ENCODE peak calls at places on chromosome X, in nine cellular contexts. One of them, this sample, is unnamed.

GRCh38 chrX:110846071-110846470 is 50.5 kb upstream of the CHRDL1 start:
- DNase-seq in substantia nigra: no peak
- DNase-seq in CD8-positive, alpha-beta T cell: no peak
- DNase-seq in AG09309: no peak
- DNase-seq in OCI-LY7: no peak
- DNase-seq in NCI-H510A treated with DMSO at 0.1 percent for 48 hours: no peak
- DNase-seq in H7: no peak
- DNase-seq in NAMALWA: no peak
- DNase-seq in CD8-positive, alpha-beta memory T cell: no peak
- DNase-seq in this sample: no peak

GRCh38 chrX:147890766-147891165 is 21.0 kb upstream of the FMR1 start:
- DNase-seq in substantia nigra: no peak
- DNase-seq in CD8-positive, alpha-beta T cell: no peak
- DNase-seq in AG09309: no peak
- DNase-seq in OCI-LY7: no peak
- DNase-seq in NCI-H510A treated with DMSO at 0.1 percent for 48 hours: no peak
- DNase-seq in H7: no peak
- DNase-seq in NAMALWA: no peak
- DNase-seq in CD8-positive, alpha-beta memory T cell: no peak
- DNase-seq in this sample: no peak

GRCh38 chrX:44785652-44786051 is 58.2 kb upstream of the DUSP21 start:
- DNase-seq in substantia nigra: no peak
- DNase-seq in CD8-positive, alpha-beta T cell: no peak
- DNase-seq in AG09309: peak; percentile 48
- DNase-seq in OCI-LY7: no peak
- DNase-seq in NCI-H510A treated with DMSO at 0.1 percent for 48 hours: no peak
- DNase-seq in H7: no peak
- DNase-seq in NAMALWA: no peak
- DNase-seq in CD8-positive, alpha-beta memory T cell: no peak
- DNase-seq in this sample: no peak

GRCh38 chrX:136778020-136778419 is 2.7 kb downstream of the ARHGEF6 start:
- DNase-seq in substantia nigra: no peak
- DNase-seq in CD8-positive, alpha-beta T cell: no peak
- DNase-seq in AG09309: no peak
- DNase-seq in OCI-LY7: no peak
- DNase-seq in NCI-H510A treated with DMSO at 0.1 percent for 48 hours: no peak
- DNase-seq in H7: no peak
- DNase-seq in NAMALWA: no peak
- DNase-seq in CD8-positive, alpha-beta memory T cell: no peak
- DNase-seq in this sample: no peak

GRCh38 chrX:14591976-14592375 is 62.6 kb downstream of the GLRA2 start:
- DNase-seq in substantia nigra: no peak
- DNase-seq in CD8-positive, alpha-beta T cell: no peak
- DNase-seq in AG09309: no peak
- DNase-seq in OCI-LY7: no peak
- DNase-seq in NCI-H510A treated with DMSO at 0.1 percent for 48 hours: no peak
- DNase-seq in H7: no peak
- DNase-seq in NAMALWA: no peak
- DNase-seq in CD8-positive, alpha-beta memory T cell: no peak
- DNase-seq in this sample: no peak

GRCh38 chrX:21383546-21383945 is 9.3 kb downstream of the CNKSR2 start:
- DNase-seq in substantia nigra: no peak
- DNase-seq in CD8-positive, alpha-beta T cell: no peak
- DNase-seq in AG09309: no peak
- DNase-seq in OCI-LY7: no peak
- DNase-seq in NCI-H510A treated with DMSO at 0.1 percent for 48 hours: no peak
- DNase-seq in H7: no peak
- DNase-seq in NAMALWA: no peak
- DNase-seq in CD8-positive, alpha-beta memory T cell: no peak
- DNase-seq in this sample: no peak

GRCh38 chrX:10722804-10723364 is 102.5 kb upstream of the MID1 start:
- DNase-seq in substantia nigra: peak; percentile 39
- DNase-seq in CD8-positive, alpha-beta T cell: no peak
- DNase-seq in AG09309: peak; percentile 40
- DNase-seq in OCI-LY7: peak; percentile 21
- DNase-seq in NCI-H510A treated with DMSO at 0.1 percent for 48 hours: peak; percentile 22
- DNase-seq in H7: peak; percentile 78
- DNase-seq in NAMALWA: peak; percentile 54
- DNase-seq in CD8-positive, alpha-beta memory T cell: no peak
- DNase-seq in this sample: peak; percentile 79

GRCh38 chrX:73916931-73917657 is 354.1 kb downstream of the CHIC1 start:
- DNase-seq in substantia nigra: no peak
- DNase-seq in CD8-positive, alpha-beta T cell: no peak
- DNase-seq in AG09309: peak; percentile 75
- DNase-seq in OCI-LY7: no peak
- DNase-seq in NCI-H510A treated with DMSO at 0.1 percent for 48 hours: no peak
- DNase-seq in H7: peak; percentile 32
- DNase-seq in NAMALWA: no peak
- DNase-seq in CD8-positive, alpha-beta memory T cell: no peak
- DNase-seq in this sample: no peak

GRCh38 chrX:13208281-13208935 is 111.4 kb downstream of the ATXN3L start:
- DNase-seq in substantia nigra: no peak
- DNase-seq in CD8-positive, alpha-beta T cell: no peak
- DNase-seq in AG09309: no peak
- DNase-seq in OCI-LY7: no peak
- DNase-seq in NCI-H510A treated with DMSO at 0.1 percent for 48 hours: no peak
- DNase-seq in H7: no peak
- DNase-seq in NAMALWA: no peak
- DNase-seq in CD8-positive, alpha-beta memory T cell: no peak
- DNase-seq in this sample: no peak

GRCh38 chrX:107204063-107204605 is 2.1 kb downstream of the NUP62CL start:
- DNase-seq in substantia nigra: no peak
- DNase-seq in CD8-positive, alpha-beta T cell: no peak
- DNase-seq in AG09309: no peak
- DNase-seq in OCI-LY7: no peak
- DNase-seq in NCI-H510A treated with DMSO at 0.1 percent for 48 hours: no peak
- DNase-seq in H7: no peak
- DNase-seq in NAMALWA: no peak
- DNase-seq in CD8-positive, alpha-beta memory T cell: no peak
- DNase-seq in this sample: no peak

GRCh38 chrX:155065035-155065734 is 5.8 kb downstream of the CMC4 start:
- DNase-seq in substantia nigra: no peak
- DNase-seq in CD8-positive, alpha-beta T cell: no peak
- DNase-seq in AG09309: peak; percentile 16
- DNase-seq in OCI-LY7: no peak
- DNase-seq in NCI-H510A treated with DMSO at 0.1 percent for 48 hours: no peak
- DNase-seq in H7: no peak
- DNase-seq in NAMALWA: no peak
- DNase-seq in CD8-positive, alpha-beta memory T cell: no peak
- DNase-seq in this sample: no peak

GRCh38 chrX:13013353-13014110 is 30.9 kb downstream of the FAM9C start:
- DNase-seq in substantia nigra: no peak
- DNase-seq in CD8-positive, alpha-beta T cell: no peak
- DNase-seq in AG09309: no peak
- DNase-seq in OCI-LY7: peak; percentile 72
- DNase-seq in NCI-H510A treated with DMSO at 0.1 percent for 48 hours: peak; percentile 28
- DNase-seq in H7: no peak
- DNase-seq in NAMALWA: peak; percentile 59
- DNase-seq in CD8-positive, alpha-beta memory T cell: no peak
- DNase-seq in this sample: no peak

GRCh38 chrX:71532078-71532752 is 689 bp upstream of the OGT start:
- DNase-seq in substantia nigra: no peak
- DNase-seq in CD8-positive, alpha-beta T cell: peak; percentile 31
- DNase-seq in AG09309: no peak
- DNase-seq in OCI-LY7: peak; percentile 45
- DNase-seq in NCI-H510A treated with DMSO at 0.1 percent for 48 hours: peak; percentile 8
- DNase-seq in H7: no peak
- DNase-seq in NAMALWA: peak; percentile 70
- DNase-seq in CD8-positive, alpha-beta memory T cell: peak; percentile 46
- DNase-seq in this sample: no peak

GRCh38 chrX:40012800-40013682 is 84.7 kb downstream of the BCOR start:
- DNase-seq in substantia nigra: peak; percentile 12
- DNase-seq in CD8-positive, alpha-beta T cell: no peak
- DNase-seq in AG09309: no peak
- DNase-seq in OCI-LY7: peak; percentile 77
- DNase-seq in NCI-H510A treated with DMSO at 0.1 percent for 48 hours: peak; percentile 81
- DNase-seq in H7: peak; percentile 79
- DNase-seq in NAMALWA: peak; percentile 43
- DNase-seq in CD8-positive, alpha-beta memory T cell: no peak
- DNase-seq in this sample: peak; percentile 28

GRCh38 chrX:138928737-138929459 is 217.4 kb upstream of the FGF13 start:
- DNase-seq in substantia nigra: no peak
- DNase-seq in CD8-positive, alpha-beta T cell: no peak
- DNase-seq in AG09309: no peak
- DNase-seq in OCI-LY7: no peak
- DNase-seq in NCI-H510A treated with DMSO at 0.1 percent for 48 hours: no peak
- DNase-seq in H7: no peak
- DNase-seq in NAMALWA: no peak
- DNase-seq in CD8-positive, alpha-beta memory T cell: no peak
- DNase-seq in this sample: no peak

GRCh38 chrX:108732630-108733321 is 3.6 kb downstream of the IRS4 start:
- DNase-seq in substantia nigra: no peak
- DNase-seq in CD8-positive, alpha-beta T cell: no peak
- DNase-seq in AG09309: no peak
- DNase-seq in OCI-LY7: no peak
- DNase-seq in NCI-H510A treated with DMSO at 0.1 percent for 48 hours: no peak
- DNase-seq in H7: peak; percentile 78
- DNase-seq in NAMALWA: no peak
- DNase-seq in CD8-positive, alpha-beta memory T cell: no peak
- DNase-seq in this sample: no peak

GRCh38 chrX:4451591-4451990 is 738.1 kb upstream of the PRKX start:
- DNase-seq in substantia nigra: no peak
- DNase-seq in CD8-positive, alpha-beta T cell: no peak
- DNase-seq in AG09309: no peak
- DNase-seq in OCI-LY7: no peak
- DNase-seq in NCI-H510A treated with DMSO at 0.1 percent for 48 hours: no peak
- DNase-seq in H7: no peak
- DNase-seq in NAMALWA: no peak
- DNase-seq in CD8-positive, alpha-beta memory T cell: no peak
- DNase-seq in this sample: no peak

GRCh38 chrX:10656214-10656613 is 35.8 kb upstream of the MID1 start:
- DNase-seq in substantia nigra: no peak
- DNase-seq in CD8-positive, alpha-beta T cell: no peak
- DNase-seq in AG09309: no peak
- DNase-seq in OCI-LY7: no peak
- DNase-seq in NCI-H510A treated with DMSO at 0.1 percent for 48 hours: peak; percentile 89
- DNase-seq in H7: no peak
- DNase-seq in NAMALWA: no peak
- DNase-seq in CD8-positive, alpha-beta memory T cell: no peak
- DNase-seq in this sample: no peak

GRCh38 chrX:107168712-107169111 is 37.5 kb downstream of the NUP62CL start:
- DNase-seq in substantia nigra: no peak
- DNase-seq in CD8-positive, alpha-beta T cell: no peak
- DNase-seq in AG09309: no peak
- DNase-seq in OCI-LY7: no peak
- DNase-seq in NCI-H510A treated with DMSO at 0.1 percent for 48 hours: no peak
- DNase-seq in H7: no peak
- DNase-seq in NAMALWA: no peak
- DNase-seq in CD8-positive, alpha-beta memory T cell: no peak
- DNase-seq in this sample: no peak

GRCh38 chrX:122572461-122572860 is 611.6 kb upstream of the GRIA3 start:
- DNase-seq in substantia nigra: no peak
- DNase-seq in CD8-positive, alpha-beta T cell: no peak
- DNase-seq in AG09309: peak; percentile 21
- DNase-seq in OCI-LY7: no peak
- DNase-seq in NCI-H510A treated with DMSO at 0.1 percent for 48 hours: no peak
- DNase-seq in H7: no peak
- DNase-seq in NAMALWA: no peak
- DNase-seq in CD8-positive, alpha-beta memory T cell: no peak
- DNase-seq in this sample: no peak

GRCh38 chrX:49204709-49205108 is 4.7 kb upstream of the SYP start:
- DNase-seq in substantia nigra: no peak
- DNase-seq in CD8-positive, alpha-beta T cell: no peak
- DNase-seq in AG09309: no peak
- DNase-seq in OCI-LY7: no peak
- DNase-seq in NCI-H510A treated with DMSO at 0.1 percent for 48 hours: no peak
- DNase-seq in H7: no peak
- DNase-seq in NAMALWA: no peak
- DNase-seq in CD8-positive, alpha-beta memory T cell: no peak
- DNase-seq in this sample: no peak

GRCh38 chrX:110852180-110852579 is 56.6 kb upstream of the CHRDL1 start:
- DNase-seq in substantia nigra: no peak
- DNase-seq in CD8-positive, alpha-beta T cell: no peak
- DNase-seq in AG09309: no peak
- DNase-seq in OCI-LY7: peak; percentile 1
- DNase-seq in NCI-H510A treated with DMSO at 0.1 percent for 48 hours: peak; percentile 3
- DNase-seq in H7: peak; percentile 53
- DNase-seq in NAMALWA: peak; percentile 47
- DNase-seq in CD8-positive, alpha-beta memory T cell: no peak
- DNase-seq in this sample: no peak

GRCh38 chrX:22800806-22801205 is 199.0 kb upstream of the DDX53 start:
- DNase-seq in substantia nigra: no peak
- DNase-seq in CD8-positive, alpha-beta T cell: no peak
- DNase-seq in AG09309: no peak
- DNase-seq in OCI-LY7: no peak
- DNase-seq in NCI-H510A treated with DMSO at 0.1 percent for 48 hours: no peak
- DNase-seq in H7: peak; percentile 1
- DNase-seq in NAMALWA: no peak
- DNase-seq in CD8-positive, alpha-beta memory T cell: no peak
- DNase-seq in this sample: no peak

GRCh38 chrX:34849371-34849770 is 93.2 kb upstream of the FAM47B start:
- DNase-seq in substantia nigra: no peak
- DNase-seq in CD8-positive, alpha-beta T cell: no peak
- DNase-seq in AG09309: peak; percentile 29
- DNase-seq in OCI-LY7: no peak
- DNase-seq in NCI-H510A treated with DMSO at 0.1 percent for 48 hours: no peak
- DNase-seq in H7: no peak
- DNase-seq in NAMALWA: no peak
- DNase-seq in CD8-positive, alpha-beta memory T cell: no peak
- DNase-seq in this sample: no peak

GRCh38 chrX:107894038-107894437 is 68.4 kb downstream of the MID2 start:
- DNase-seq in substantia nigra: no peak
- DNase-seq in CD8-positive, alpha-beta T cell: no peak
- DNase-seq in AG09309: no peak
- DNase-seq in OCI-LY7: peak; percentile 65
- DNase-seq in NCI-H510A treated with DMSO at 0.1 percent for 48 hours: peak; percentile 66
- DNase-seq in H7: peak; percentile 45
- DNase-seq in NAMALWA: peak; percentile 69
- DNase-seq in CD8-positive, alpha-beta memory T cell: no peak
- DNase-seq in this sample: peak; percentile 42

GRCh38 chrX:3549442-3549875 is 164.0 kb downstream of the PRKX start:
- DNase-seq in substantia nigra: no peak
- DNase-seq in CD8-positive, alpha-beta T cell: no peak
- DNase-seq in AG09309: no peak
- DNase-seq in OCI-LY7: no peak
- DNase-seq in NCI-H510A treated with DMSO at 0.1 percent for 48 hours: peak; percentile 28
- DNase-seq in H7: no peak
- DNase-seq in NAMALWA: no peak
- DNase-seq in CD8-positive, alpha-beta memory T cell: no peak
- DNase-seq in this sample: no peak

GRCh38 chrX:50081282-50081955 is 119.4 kb downstream of the AKAP4 start:
- DNase-seq in substantia nigra: peak; percentile 32
- DNase-seq in CD8-positive, alpha-beta T cell: no peak
- DNase-seq in AG09309: no peak
- DNase-seq in OCI-LY7: no peak
- DNase-seq in NCI-H510A treated with DMSO at 0.1 percent for 48 hours: peak; percentile 2
- DNase-seq in H7: no peak
- DNase-seq in NAMALWA: peak; percentile 5
- DNase-seq in CD8-positive, alpha-beta memory T cell: no peak
- DNase-seq in this sample: no peak

GRCh38 chrX:66050140-66050569 is 10.3 kb upstream of the VSIG4 start:
- DNase-seq in substantia nigra: peak; percentile 4
- DNase-seq in CD8-positive, alpha-beta T cell: no peak
- DNase-seq in AG09309: no peak
- DNase-seq in OCI-LY7: no peak
- DNase-seq in NCI-H510A treated with DMSO at 0.1 percent for 48 hours: no peak
- DNase-seq in H7: no peak
- DNase-seq in NAMALWA: no peak
- DNase-seq in CD8-positive, alpha-beta memory T cell: no peak
- DNase-seq in this sample: no peak

GRCh38 chrX:135295238-135295943 is 13.9 kb upstream of the ETDC start:
- DNase-seq in substantia nigra: peak; percentile 55
- DNase-seq in CD8-positive, alpha-beta T cell: peak; percentile 34
- DNase-seq in AG09309: no peak
- DNase-seq in OCI-LY7: no peak
- DNase-seq in NCI-H510A treated with DMSO at 0.1 percent for 48 hours: no peak
- DNase-seq in H7: peak; percentile 48
- DNase-seq in NAMALWA: no peak
- DNase-seq in CD8-positive, alpha-beta memory T cell: peak; percentile 18
- DNase-seq in this sample: peak; percentile 5